ENCODE peak calls at places on chromosomes 1 and 21, in four cellular contexts. Q is HEK293T, U is Peyer's patch, W is NCI-H748 treated with DMSO at 0.1 percent for 48 hours. T is an unnamed sample.

GRCh38 chr1:10421637-10422036 is 8.6 kb upstream of the CENPS start:
- DNase-seq in Q (no peak), U (no peak), W (no peak), T (no peak)

GRCh38 chr1:59898927-59899326 is 27.6 kb downstream of the CYP2J2 start:
- DNase-seq in W (no peak), Q (no peak), U (no peak), T (no peak)

GRCh38 chr1:23026573-23026972 is 7.3 kb downstream of the KDM1A start:
- DNase-seq in W (no peak), Q (no peak), U (no peak), T (no peak)

GRCh38 chr1:18882511-18882910 is 19.8 kb downstream of the ALDH4A1 start:
- DNase-seq in W (no peak), Q (no peak), U (no peak), T (no peak)

GRCh38 chr1:230149751-230150584 is 82.9 kb downstream of the GALNT2 start:
- DNase-seq in Q (no peak), U (peak), W (no peak), T (no peak)

GRCh38 chr1:160618763-160619274 is 28.0 kb downstream of the SLAMF1 start:
- DNase-seq in Q (peak), U (no peak), W (peak), T (no peak)

GRCh38 chr1:18314399-18314798 is 166.3 kb upstream of the KLHDC7A start:
- DNase-seq in U (no peak), W (no peak), Q (no peak), T (no peak)

GRCh38 chr1:76680676-76681075 is 186.6 kb upstream of the ST6GALNAC5 start:
- DNase-seq in W (no peak), Q (no peak), U (no peak), T (no peak)

GRCh38 chr21:45033791-45034555 is 40.4 kb upstream of the ADARB1 start:
- DNase-seq in W (no peak), Q (no peak), U (no peak), T (no peak)

GRCh38 chr1:31869473-31869872 is 53.7 kb upstream of the SPOCD1 start:
- DNase-seq in Q (no peak), U (no peak), W (no peak), T (no peak)

GRCh38 chr21:39150316-39150715 is 32.9 kb downstream of the PSMG1 start:
- DNase-seq in W (no peak), U (no peak), Q (no peak), T (no peak)

GRCh38 chr1:156525856-156526479 is 25.4 kb upstream of the MEF2D start:
- DNase-seq in W (no peak), Q (no peak), U (no peak), T (no peak)

GRCh38 chr1:223540485-223541106 is 124.9 kb downstream of the CAPN8 start:
- DNase-seq in W (no peak), U (no peak), Q (no peak), T (no peak)

GRCh38 chr1:220380885-220381284 is 108.6 kb upstream of the RAB3GAP2 start:
- DNase-seq in Q (no peak), W (no peak), U (no peak), T (no peak)

GRCh38 chr1:11804666-11805453 is 904 bp downstream of the MTHFR start:
- DNase-seq in W (peak), Q (no peak), U (peak), T (no peak)

GRCh38 chr1:113783254-113784103 is 24.2 kb upstream of the PHTF1 start:
- DNase-seq in U (peak), Q (no peak), W (no peak), T (no peak)

GRCh38 chr1:21318714-21319159 is 28.5 kb upstream of the ECE1 start:
- DNase-seq in W (no peak), Q (peak), U (no peak), T (no peak)

GRCh38 chr1:114340906-114341698 is 169.9 kb downstream of the TRIM33 start:
- DNase-seq in Q (no peak), U (no peak), W (no peak), T (no peak)

GRCh38 chr1:10071640-10072039 is 38.9 kb downstream of the UBE4B start:
- DNase-seq in W (no peak), Q (no peak), U (no peak), T (no peak)

GRCh38 chr1:108007531-108007930 is 42.6 kb upstream of the VAV3 start:
- DNase-seq in Q (no peak), U (no peak), W (no peak), T (no peak)

GRCh38 chr1:68780919-68781318 is 284.0 kb upstream of the DEPDC1 start:
- DNase-seq in U (no peak), Q (no peak), W (no peak), T (no peak)

GRCh38 chr1:182389619-182390047 is 2.0 kb downstream of the GLUL start:
- DNase-seq in U (no peak), W (no peak), Q (no peak), T (no peak)

GRCh38 chr1:232635778-232636356 is 5.9 kb upstream of the SIPA1L2 start:
- DNase-seq in Q (peak), W (peak), U (no peak), T (peak)

GRCh38 chr1:39076127-39076798 is 50.1 kb downstream of the NDUFS5 start:
- DNase-seq in W (no peak), U (no peak), Q (no peak), T (no peak)

GRCh38 chr1:8040586-8040985 is 14.5 kb upstream of the ERRFI1 start:
- DNase-seq in Q (no peak), W (no peak), U (no peak), T (no peak)

GRCh38 chr1:64172458-64172983 is 30.9 kb upstream of the UBE2U start:
- DNase-seq in W (peak), U (no peak), Q (peak), T (no peak)

GRCh38 chr1:51734899-51735745 is 118.2 kb downstream of the OSBPL9 start:
- DNase-seq in Q (no peak), U (no peak), W (no peak), T (no peak)

GRCh38 chr21:46295996-46296752 is 10.0 kb downstream of the YBEY start:
- DNase-seq in W (no peak), U (peak), Q (peak), T (no peak)

GRCh38 chr1:4741876-4742423 is 87.5 kb downstream of the AJAP1 start:
- DNase-seq in Q (no peak), W (no peak), U (no peak), T (no peak)

GRCh38 chr1:245232936-245233335 is 78.2 kb downstream of the KIF26B start:
- DNase-seq in W (no peak), Q (no peak), U (no peak), T (no peak)